ENCODE peak calls at places on chromosomes 4 and X, in ten cellular contexts. H is activated CD4-positive, alpha-beta T cell treated with anti-CD3 and anti-CD28 coated beads, Interleukin-2, amount 10 ng/mL, durations not matched to agents 7 days and 5 days; T is astrocyte of the spinal cord; M is glutamatergic neuron; Q is activated T-helper 9 cell treated with anti-CD3 and anti-CD28 coated beads, Interleukin-2, amount 50 U/mL, for 16 hours; D is stimulated activated CD4-positive, alpha-beta T cell treated with anti-CD3 and anti-CD28 coated beads, Interleukin-12 subunit alpha, Interleukin-12 subunit beta, amount 100 ng/mL, for 4 hours; C is frontal cortex; R is pancreas; S is activated CD4-positive, CD25-positive, alpha-beta regulatory T cell; E is DMS153. K is an unnamed sample.

GRCh38 chr4:78706302-78706701 is 69.8 kb upstream of the BMP2K start:
- DNase-seq in H (no peak), T (no peak), M (no peak), Q (no peak), D (no peak), C (no peak), R (no peak), S (no peak), E (no peak), K (peak; percentile 27)

GRCh38 chr4:48108309-48109073 is 25.6 kb downstream of the TXK start:
- DNase-seq in H (no peak), T (no peak), M (no peak), Q (no peak), D (no peak), C (no peak), R (no peak), S (no peak), E (no peak), K (no peak)

GRCh38 chr4:100421356-100421978 is 96.4 kb downstream of the EMCN start:
- DNase-seq in H (no peak), T (peak; percentile 54), M (no peak), Q (no peak), D (no peak), C (peak; percentile 2), R (no peak), S (no peak), E (no peak), K (no peak)

GRCh38 chr4:16667464-16667863 is 231.0 kb downstream of the LDB2 start:
- DNase-seq in H (no peak), T (peak; percentile 80), M (no peak), Q (no peak), D (no peak), C (no peak), R (no peak), S (no peak), E (no peak), K (no peak)

GRCh38 chr4:181863846-181864245 is 379.4 kb upstream of the TENM3 start:
- DNase-seq in H (no peak), T (no peak), M (no peak), Q (no peak), D (no peak), C (no peak), R (no peak), S (no peak), E (no peak), K (no peak)

GRCh38 chr4:77146426-77147399 is 10.3 kb upstream of the CCNG2 start:
- DNase-seq in H (no peak), T (no peak), M (no peak), Q (no peak), D (no peak), C (no peak), R (no peak), S (no peak), E (no peak), K (no peak)

GRCh38 chr4:168028970-168029610 is 63.2 kb upstream of the ANXA10 start:
- DNase-seq in H (no peak), T (no peak), M (no peak), Q (no peak), D (no peak), C (no peak), R (no peak), S (no peak), E (no peak), K (no peak)

GRCh38 chrX:133838761-133839676 is 146.4 kb downstream of the GPC3 start:
- DNase-seq in H (peak; percentile 37), T (peak; percentile 45), M (peak; percentile 26), Q (no peak), D (peak; percentile 7), C (peak; percentile 4), R (no peak), S (no peak), E (no peak), K (peak; percentile 6)

GRCh38 chrX:42269186-42269585 is 345.8 kb upstream of the CASK start:
- DNase-seq in H (no peak), T (no peak), M (no peak), Q (no peak), D (no peak), C (no peak), R (no peak), S (no peak), E (no peak), K (no peak)

GRCh38 chrX:115399306-115399705 is 109.8 kb downstream of the LUZP4 start:
- DNase-seq in H (no peak), T (no peak), M (no peak), Q (no peak), D (no peak), C (no peak), R (no peak), S (no peak), E (peak; percentile 6), K (peak; percentile 2)

GRCh38 chrX:39983715-39984114 is 114.0 kb downstream of the BCOR start:
- DNase-seq in H (no peak), T (peak; percentile 36), M (no peak), Q (no peak), D (no peak), C (no peak), R (no peak), S (no peak), E (peak; percentile 36), K (no peak)

GRCh38 chrX:79556750-79557149 is 189.6 kb upstream of the ITM2A start:
- DNase-seq in H (no peak), T (no peak), M (no peak), Q (no peak), D (no peak), C (no peak), R (no peak), S (no peak), E (no peak), K (no peak)